ENCODE peak calls at places on chromosome 16, in ten cellular contexts. V, F, K, U, R, Q, W, T, D and P are unnamed samples.

GRCh38 chr16:83742520-83742919 is 65.3 kb upstream of the HSBP1 start:
- DNase-seq in V (no peak), F (no peak), Q (no peak), T (no peak), R (no peak), W (no peak), K (no peak), D (no peak), U (no peak), P (no peak)

GRCh38 chr16:48335961-48336360 is 49.3 kb downstream of the SIAH1 start:
- DNase-seq in R (no peak), F (no peak), T (peak), V (no peak), D (no peak), K (no peak), U (no peak), W (no peak), Q (no peak), P (no peak)

GRCh38 chr16:58094791-58095574 is 34.2 kb downstream of the CFAP20 start:
- DNase-seq in D (peak), V (no peak), W (no peak), Q (no peak), F (no peak), K (no peak), T (no peak), U (no peak), R (no peak), P (no peak)

GRCh38 chr16:52573365-52574104 is 26.6 kb upstream of the TOX3 start:
- DNase-seq in F (no peak), R (no peak), K (no peak), T (no peak), W (no peak), D (no peak), U (peak), V (peak), Q (no peak), P (no peak)

GRCh38 chr16:79334127-79334526 is 266.4 kb downstream of the MAF start:
- DNase-seq in Q (no peak), R (peak), T (no peak), F (no peak), K (no peak), W (no peak), D (no peak), V (no peak), U (no peak), P (peak)

GRCh38 chr16:5504028-5504758 is 406.6 kb upstream of the EEF2KMT start:
- DNase-seq in R (no peak), V (no peak), D (no peak), F (no peak), K (no peak), Q (no peak), T (no peak), U (no peak), W (no peak), P (no peak)

GRCh38 chr16:80066805-80067580 is 466.5 kb upstream of the MAF start:
- DNase-seq in V (no peak), D (no peak), K (no peak), Q (no peak), U (no peak), F (no peak), W (no peak), T (no peak), R (no peak), P (no peak)

GRCh38 chr16:31138621-31139578 is 3.4 kb upstream of the PRSS8 start:
- DNase-seq in W (no peak), F (peak), D (peak), V (peak), Q (peak), T (peak), K (no peak), R (no peak), U (no peak), P (peak)

GRCh38 chr16:87435399-87436224 is 43.5 kb downstream of the MAP1LC3B start:
- DNase-seq in T (peak), U (no peak), V (no peak), K (no peak), D (no peak), R (no peak), Q (no peak), F (no peak), W (no peak), P (no peak)

GRCh38 chr16:58129097-58129936 is at the start of gene CFAP20:
- DNase-seq in U (peak), F (peak), T (peak), Q (peak), D (peak), V (peak), K (peak), R (peak), W (peak), P (peak)

GRCh38 chr16:22424161-22424937 is 49.9 kb upstream of the CDR2 start:
- DNase-seq in D (peak), V (peak), U (no peak), Q (no peak), R (no peak), W (peak), K (peak), T (peak), F (peak), P (no peak)

GRCh38 chr16:88194397-88195020 is 188.2 kb upstream of the ZNF469 start:
- DNase-seq in U (no peak), W (no peak), V (peak), D (peak), R (no peak), T (no peak), K (no peak), F (no peak), Q (peak), P (no peak)

GRCh38 chr16:19718624-19718965 is 524 bp downstream of the IQCK start:
- DNase-seq in R (no peak), F (no peak), K (no peak), Q (no peak), T (no peak), U (no peak), V (no peak), D (no peak), W (no peak), P (peak)

GRCh38 chr16:47477680-47478079 is 16.5 kb downstream of the PHKB start:
- DNase-seq in V (no peak), D (no peak), Q (no peak), U (no peak), W (no peak), F (no peak), T (peak), R (no peak), K (no peak), P (no peak)

GRCh38 chr16:149024-149675 is 3.3 kb upstream of the HBZ start:
- DNase-seq in W (no peak), F (no peak), U (no peak), K (no peak), R (no peak), T (peak), D (no peak), V (no peak), Q (no peak), P (no peak)

DNA sequence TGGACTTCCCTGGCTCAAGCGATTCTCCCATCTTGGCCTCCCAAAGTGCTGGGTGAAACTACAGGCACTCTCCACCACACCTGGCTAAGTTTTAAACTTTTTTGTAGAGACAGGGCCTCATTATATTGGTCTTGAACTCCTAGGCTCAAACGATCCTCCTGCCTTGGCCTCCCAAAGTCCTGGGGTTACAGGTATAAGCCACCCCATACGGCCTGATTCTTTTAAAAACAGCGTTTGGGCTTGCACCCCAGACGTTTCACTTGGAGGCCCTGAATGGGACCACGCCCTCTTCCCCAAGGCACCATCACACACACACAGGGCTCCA is 29.4 kb upstream of the GINS2 start:
- DNase-seq in W (no peak), V (no peak), T (no peak), D (no peak), U (no peak), F (no peak), R (no peak), K (no peak), Q (no peak), P (no peak)
- TF ChIP-seq CTCF in W (no peak), V (no peak), T (no peak), D (peak), U (no peak), F (no peak), R (no peak), K (no peak), Q (no peak), P (no peak)

DNA sequence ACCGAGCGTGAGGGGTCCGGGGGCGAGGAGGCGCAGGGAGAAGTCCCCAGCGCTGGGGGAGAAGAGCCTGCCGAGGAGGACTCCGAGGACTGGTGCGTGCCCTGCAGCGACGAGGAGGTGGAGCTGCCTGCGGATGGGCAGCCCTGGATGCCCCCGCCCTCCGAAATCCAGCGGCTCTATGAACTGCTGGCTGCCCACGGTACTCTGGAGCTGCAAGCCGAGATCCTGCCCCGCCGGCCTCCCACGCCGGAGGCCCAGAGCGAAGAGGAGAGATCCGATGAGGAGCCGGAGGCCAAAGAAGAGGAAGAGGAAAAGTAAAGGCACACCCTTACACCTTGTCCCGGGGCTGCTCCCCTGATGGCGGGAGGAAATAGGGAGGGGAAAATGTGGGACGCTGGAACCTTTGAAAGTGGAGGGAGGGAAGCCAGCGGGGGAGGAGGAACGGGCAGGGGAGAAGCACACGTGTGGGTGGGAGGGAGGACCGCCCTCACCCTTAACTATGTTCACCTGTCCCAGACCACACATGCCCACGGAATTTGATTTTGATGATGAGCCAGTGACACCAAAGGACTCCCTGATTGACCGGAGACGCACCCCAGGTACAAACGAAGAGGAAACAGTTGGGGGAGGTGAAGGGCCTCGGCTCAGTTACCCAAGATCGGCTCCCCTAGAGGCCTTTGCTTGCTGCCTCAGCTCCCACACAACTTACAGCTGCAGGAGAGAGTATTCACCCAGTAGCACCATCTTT is 916 bp downstream of the PAGR1 start:
- DNase-seq in K (no peak), W (peak), T (peak), V (peak), R (peak), F (peak), U (peak), Q (peak), D (peak), P (peak)
- TF ChIP-seq CTCF in K (no peak), W (no peak), T (peak), V (no peak), R (no peak), F (no peak), U (no peak), Q (no peak), D (no peak), P (no peak)

DNA sequence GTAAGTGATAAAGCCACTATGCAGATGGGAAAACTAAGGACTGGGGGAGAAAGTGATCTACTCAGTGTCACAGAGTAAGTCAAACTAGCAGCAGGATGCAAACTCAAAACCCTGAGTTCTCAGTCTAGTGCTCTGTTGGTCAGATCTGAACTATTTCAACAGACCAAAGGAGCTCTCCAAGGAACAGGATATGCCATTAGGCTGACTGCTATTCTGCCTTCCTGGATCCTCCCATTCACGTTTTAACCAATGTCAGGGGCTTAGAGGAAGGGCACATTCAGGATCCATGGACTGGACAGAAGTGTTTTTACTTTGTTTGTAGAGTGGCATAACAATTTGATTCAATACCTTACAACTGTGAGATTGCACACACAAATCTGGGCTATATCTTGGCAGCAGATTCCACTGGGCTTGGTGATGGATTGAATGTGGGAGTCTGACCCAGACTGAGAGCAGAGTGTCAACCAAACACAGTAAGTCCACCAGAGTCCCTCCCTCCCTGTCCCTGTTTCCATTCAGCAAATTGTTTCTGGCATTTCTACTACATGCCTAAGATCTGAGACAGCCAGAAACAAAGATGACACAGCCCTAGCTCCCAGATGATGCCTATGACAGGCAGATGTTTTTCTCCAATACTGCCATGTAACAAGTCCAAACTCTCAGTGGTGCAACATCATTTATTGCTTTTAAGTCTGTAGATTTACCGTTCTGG is 337.8 kb upstream of the CDH5 start:
- DNase-seq in F (no peak), D (no peak), Q (no peak), W (no peak), V (no peak), K (peak), R (no peak), U (no peak), T (peak), P (no peak)
- TF ChIP-seq CTCF in F (no peak), D (no peak), Q (no peak), W (no peak), V (no peak), K (no peak), R (no peak), U (no peak), T (no peak), P (no peak)

DNA sequence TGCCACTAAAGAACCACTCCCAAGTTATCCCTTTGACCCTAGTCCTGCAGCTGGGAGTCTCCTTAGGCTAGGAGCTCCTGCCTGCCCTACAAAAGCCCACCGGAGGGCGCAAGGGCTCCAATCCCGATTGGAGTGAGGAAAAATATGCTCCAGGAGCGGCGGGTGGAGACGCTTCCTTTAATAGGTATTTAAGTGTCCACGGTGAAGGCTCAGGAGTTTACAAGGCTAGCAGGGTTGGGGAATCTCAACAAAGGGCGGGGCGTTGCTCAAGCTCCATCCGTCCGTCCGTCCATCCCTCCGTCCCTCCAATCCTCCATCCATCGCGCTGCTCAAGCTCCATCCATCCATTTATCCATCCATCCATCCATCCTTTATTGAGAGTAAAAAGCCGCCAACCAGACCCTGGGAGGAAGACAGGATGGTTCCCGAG is 556 bp upstream of the SPNS1 start:
- DNase-seq in Q (peak), U (no peak), V (peak), D (peak), F (peak), T (peak), K (peak), W (no peak), R (peak), P (peak)
- TF ChIP-seq CTCF in Q (peak), U (peak), V (peak), D (peak), F (peak), T (peak), K (peak), W (peak), R (peak), P (peak)

GRCh38 chr16:2428051-2428786 is 1.0 kb upstream of the CCNF start:
- DNase-seq in T (peak), V (peak), R (peak), U (peak), D (peak), F (peak), Q (peak), W (peak), K (no peak), P (peak)
- TF ChIP-seq CTCF in T (peak), V (peak), R (no peak), U (peak), D (peak), F (peak), Q (peak), W (no peak), K (peak), P (peak)

DNA sequence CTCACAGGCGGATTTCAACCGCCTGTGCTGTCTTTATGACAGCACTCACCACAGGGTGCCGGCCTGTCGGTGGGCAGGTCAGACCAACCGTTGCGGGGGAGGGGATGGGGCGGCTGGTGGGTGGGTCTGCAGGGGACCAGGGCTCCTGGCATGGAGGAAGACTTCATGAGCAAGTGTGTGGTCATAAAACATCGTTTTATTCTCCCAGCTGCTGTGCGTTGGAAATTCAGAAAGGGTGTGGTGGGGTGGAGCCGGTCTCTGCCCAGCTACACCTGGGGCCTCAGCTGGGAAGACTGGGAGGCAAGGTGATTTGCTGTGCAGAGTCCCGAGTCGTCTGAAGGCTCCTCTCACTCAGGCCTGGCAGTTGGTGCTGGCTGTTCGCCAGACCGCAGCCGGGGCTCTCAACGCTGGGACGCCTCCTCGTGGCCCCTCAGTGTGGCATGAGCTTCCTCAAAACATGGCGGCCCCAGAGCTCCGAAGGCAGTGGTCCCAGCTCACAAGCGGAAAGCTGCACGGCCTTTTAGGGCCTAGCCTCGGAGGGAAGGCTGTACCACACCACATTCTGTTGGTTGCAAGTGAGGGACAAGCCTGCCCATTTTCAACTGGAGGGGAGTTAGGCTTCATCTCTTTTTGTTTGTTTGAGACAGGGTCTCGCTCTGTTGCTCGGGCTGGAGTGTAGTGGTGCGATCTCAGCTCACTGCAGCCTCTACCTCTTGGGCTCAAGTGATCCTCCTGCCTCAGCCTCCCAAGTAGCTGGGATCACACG is 45.8 kb upstream of the GSE1 start:
- DNase-seq in U (no peak), W (no peak), F (no peak), T (no peak), K (no peak), D (no peak), V (no peak), Q (no peak), R (no peak), P (no peak)
- TF ChIP-seq CTCF in U (no peak), W (no peak), F (no peak), T (no peak), K (no peak), D (no peak), V (no peak), Q (no peak), R (no peak), P (no peak)

GRCh38 chr16:81713295-81713772 is 65.8 kb upstream of the PLCG2 start:
- DNase-seq in F (no peak), U (no peak), R (no peak), V (no peak), W (no peak), D (no peak), K (no peak), Q (no peak), T (no peak), P (no peak)
- TF ChIP-seq CTCF in F (no peak), U (no peak), R (no peak), V (no peak), W (no peak), D (no peak), K (no peak), Q (no peak), T (no peak), P (no peak)

GRCh38 chr16:27515874-27516353 is 33.8 kb downstream of the GTF3C1 start:
- DNase-seq in U (peak), T (peak), F (no peak), K (no peak), Q (no peak), R (peak), V (peak), D (no peak), W (no peak), P (peak)
- TF ChIP-seq CTCF in U (peak), T (peak), F (peak), K (peak), Q (peak), R (peak), V (peak), D (peak), W (peak), P (peak)

GRCh38 chr16:56005958-56006357 is 130.8 kb upstream of the CES5A start:
- DNase-seq in R (no peak), F (no peak), V (no peak), K (no peak), W (no peak), U (no peak), D (no peak), Q (no peak), T (no peak), P (no peak)
- TF ChIP-seq CTCF in R (no peak), F (no peak), V (no peak), K (no peak), W (no peak), U (no peak), D (no peak), Q (no peak), T (no peak), P (no peak)